ENCODE peak calls at places on chromosomes 16 and 17, in eight cellular contexts. N, E, M, O, U, G, C and W are unnamed samples.

GRCh38 chr17:8158267-8159031 is 4.3 kb downstream of the VAMP2 start:
- ATAC-seq in N (peak), E (peak), M (peak), O (peak), U (peak), G (no peak), C (peak), W (peak)

GRCh38 chr16:68287276-68288251 is 23.2 kb downstream of the SLC7A6OS start:
- ATAC-seq in N (peak), E (peak), M (peak), O (peak), U (peak), G (peak), C (peak), W (peak)

GRCh38 chr17:37083461-37083860 is 134.7 kb downstream of the AATF start:
- ATAC-seq in N (no peak), E (no peak), M (no peak), O (no peak), U (no peak), G (no peak), C (no peak), W (no peak)

GRCh38 chr16:89729293-89729692 is 8.0 kb downstream of the ZNF276 start:
- ATAC-seq in N (no peak), E (no peak), M (no peak), O (no peak), U (no peak), G (no peak), C (no peak), W (no peak)

GRCh38 chr17:48625502-48626201 is 506 bp downstream of the HOXB9 start:
- ATAC-seq in N (peak), E (peak), M (peak), O (peak), U (peak), G (peak), C (peak), W (peak)

GRCh38 chr16:58461640-58462039 is 38.3 kb upstream of the NDRG4 start:
- ATAC-seq in N (peak), E (no peak), M (no peak), O (no peak), U (no peak), G (no peak), C (no peak), W (no peak)

GRCh38 chr17:81942167-81942553 is 4.9 kb downstream of the MYADML2 start:
- ATAC-seq in N (no peak), E (no peak), M (no peak), O (peak), U (no peak), G (no peak), C (no peak), W (no peak)

GRCh38 chr16:10323528-10323869 is 62.4 kb upstream of the ATF7IP2 start:
- ATAC-seq in N (no peak), E (no peak), M (no peak), O (no peak), U (no peak), G (no peak), C (no peak), W (no peak)